ENCODE peak calls at places on chromosomes 1 and 21, in four cellular contexts. One of them, this sample, is unnamed.

GRCh38 chr1:77279929-77280328 is 1.9 kb upstream of the AK5 start:
- DNase-seq in substantia nigra: no peak
- DNase-seq in activated naive CD4-positive, alpha-beta T cell treated with anti-CD3 and anti-CD28 coated beads, Interleukin-2, amount 50 U/mL, for 72 hours: no peak
- DNase-seq in bronchial epithelial cell: no peak
- DNase-seq in this sample: no peak

GRCh38 chr1:114122891-114123621 is 30.6 kb downstream of the SYT6 start:
- DNase-seq in substantia nigra: no peak
- DNase-seq in activated naive CD4-positive, alpha-beta T cell treated with anti-CD3 and anti-CD28 coated beads, Interleukin-2, amount 50 U/mL, for 72 hours: no peak
- DNase-seq in bronchial epithelial cell: peak
- DNase-seq in this sample: no peak

GRCh38 chr1:61446531-61446991 is 278.4 kb downstream of the TM2D1 start:
- DNase-seq in substantia nigra: no peak
- DNase-seq in activated naive CD4-positive, alpha-beta T cell treated with anti-CD3 and anti-CD28 coated beads, Interleukin-2, amount 50 U/mL, for 72 hours: no peak
- DNase-seq in bronchial epithelial cell: no peak
- DNase-seq in this sample: no peak

GRCh38 chr1:58745086-58745485 is 38.8 kb downstream of the JUN start:
- DNase-seq in substantia nigra: no peak
- DNase-seq in activated naive CD4-positive, alpha-beta T cell treated with anti-CD3 and anti-CD28 coated beads, Interleukin-2, amount 50 U/mL, for 72 hours: no peak
- DNase-seq in bronchial epithelial cell: no peak
- DNase-seq in this sample: no peak

GRCh38 chr1:162666006-162666645 is 33.9 kb downstream of the DDR2 start:
- DNase-seq in substantia nigra: no peak
- DNase-seq in activated naive CD4-positive, alpha-beta T cell treated with anti-CD3 and anti-CD28 coated beads, Interleukin-2, amount 50 U/mL, for 72 hours: no peak
- DNase-seq in bronchial epithelial cell: no peak
- DNase-seq in this sample: no peak

GRCh38 chr1:174258148-174258550 is 98.8 kb downstream of the RABGAP1L start:
- DNase-seq in substantia nigra: peak
- DNase-seq in activated naive CD4-positive, alpha-beta T cell treated with anti-CD3 and anti-CD28 coated beads, Interleukin-2, amount 50 U/mL, for 72 hours: peak
- DNase-seq in bronchial epithelial cell: peak
- DNase-seq in this sample: peak

GRCh38 chr1:208272311-208272710 is 28.1 kb upstream of the PLXNA2 start:
- DNase-seq in substantia nigra: no peak
- DNase-seq in activated naive CD4-positive, alpha-beta T cell treated with anti-CD3 and anti-CD28 coated beads, Interleukin-2, amount 50 U/mL, for 72 hours: no peak
- DNase-seq in bronchial epithelial cell: no peak
- DNase-seq in this sample: no peak

GRCh38 chr1:63888984-63889383 is 115.2 kb downstream of the ROR1 start:
- DNase-seq in substantia nigra: no peak
- DNase-seq in activated naive CD4-positive, alpha-beta T cell treated with anti-CD3 and anti-CD28 coated beads, Interleukin-2, amount 50 U/mL, for 72 hours: no peak
- DNase-seq in bronchial epithelial cell: peak
- DNase-seq in this sample: no peak

GRCh38 chr1:164576311-164577271 is 17.6 kb downstream of the PBX1 start:
- DNase-seq in substantia nigra: peak
- DNase-seq in activated naive CD4-positive, alpha-beta T cell treated with anti-CD3 and anti-CD28 coated beads, Interleukin-2, amount 50 U/mL, for 72 hours: no peak
- DNase-seq in bronchial epithelial cell: no peak
- DNase-seq in this sample: no peak

GRCh38 chr1:243549108-243549507 is 293.3 kb downstream of the SDCCAG8 start:
- DNase-seq in substantia nigra: no peak
- DNase-seq in activated naive CD4-positive, alpha-beta T cell treated with anti-CD3 and anti-CD28 coated beads, Interleukin-2, amount 50 U/mL, for 72 hours: no peak
- DNase-seq in bronchial epithelial cell: peak
- DNase-seq in this sample: no peak

GRCh38 chr1:119631433-119632102 is 16.5 kb downstream of the ZNF697 start:
- DNase-seq in substantia nigra: peak
- DNase-seq in activated naive CD4-positive, alpha-beta T cell treated with anti-CD3 and anti-CD28 coated beads, Interleukin-2, amount 50 U/mL, for 72 hours: no peak
- DNase-seq in bronchial epithelial cell: peak
- DNase-seq in this sample: no peak

GRCh38 chr1:3624194-3625136 is at the start of gene TPRG1L:
- DNase-seq in substantia nigra: peak
- DNase-seq in activated naive CD4-positive, alpha-beta T cell treated with anti-CD3 and anti-CD28 coated beads, Interleukin-2, amount 50 U/mL, for 72 hours: peak
- DNase-seq in bronchial epithelial cell: peak
- DNase-seq in this sample: peak

GRCh38 chr1:27528701-27529637 is 39.0 kb upstream of the WASF2 start:
- DNase-seq in substantia nigra: peak
- DNase-seq in activated naive CD4-positive, alpha-beta T cell treated with anti-CD3 and anti-CD28 coated beads, Interleukin-2, amount 50 U/mL, for 72 hours: no peak
- DNase-seq in bronchial epithelial cell: peak
- DNase-seq in this sample: no peak

GRCh38 chr1:4986266-4986665 is 331.9 kb downstream of the AJAP1 start:
- DNase-seq in substantia nigra: no peak
- DNase-seq in activated naive CD4-positive, alpha-beta T cell treated with anti-CD3 and anti-CD28 coated beads, Interleukin-2, amount 50 U/mL, for 72 hours: no peak
- DNase-seq in bronchial epithelial cell: no peak
- DNase-seq in this sample: no peak

GRCh38 chr1:107196973-107197562 is 56.2 kb downstream of the NTNG1 start:
- DNase-seq in substantia nigra: no peak
- DNase-seq in activated naive CD4-positive, alpha-beta T cell treated with anti-CD3 and anti-CD28 coated beads, Interleukin-2, amount 50 U/mL, for 72 hours: peak
- DNase-seq in bronchial epithelial cell: peak
- DNase-seq in this sample: no peak

GRCh38 chr1:55634516-55634915 is 419.4 kb upstream of the USP24 start:
- DNase-seq in substantia nigra: no peak
- DNase-seq in activated naive CD4-positive, alpha-beta T cell treated with anti-CD3 and anti-CD28 coated beads, Interleukin-2, amount 50 U/mL, for 72 hours: no peak
- DNase-seq in bronchial epithelial cell: no peak
- DNase-seq in this sample: no peak

GRCh38 chr21:45906859-45907258 is 74.7 kb upstream of the COL6A1 start:
- DNase-seq in substantia nigra: no peak
- DNase-seq in activated naive CD4-positive, alpha-beta T cell treated with anti-CD3 and anti-CD28 coated beads, Interleukin-2, amount 50 U/mL, for 72 hours: no peak
- DNase-seq in bronchial epithelial cell: no peak
- DNase-seq in this sample: no peak

GRCh38 chr1:17287377-17287776 is 20.6 kb upstream of the PADI4 start:
- DNase-seq in substantia nigra: no peak
- DNase-seq in activated naive CD4-positive, alpha-beta T cell treated with anti-CD3 and anti-CD28 coated beads, Interleukin-2, amount 50 U/mL, for 72 hours: no peak
- DNase-seq in bronchial epithelial cell: peak
- DNase-seq in this sample: no peak

GRCh38 chr1:25527226-25527846 is 16.1 kb upstream of the LDLRAP1 start:
- DNase-seq in substantia nigra: no peak
- DNase-seq in activated naive CD4-positive, alpha-beta T cell treated with anti-CD3 and anti-CD28 coated beads, Interleukin-2, amount 50 U/mL, for 72 hours: no peak
- DNase-seq in bronchial epithelial cell: peak
- DNase-seq in this sample: no peak

GRCh38 chr1:41390171-41390570 is 28.9 kb downstream of the FOXO6 start:
- DNase-seq in substantia nigra: no peak
- DNase-seq in activated naive CD4-positive, alpha-beta T cell treated with anti-CD3 and anti-CD28 coated beads, Interleukin-2, amount 50 U/mL, for 72 hours: no peak
- DNase-seq in bronchial epithelial cell: no peak
- DNase-seq in this sample: no peak

GRCh38 chr1:174799136-174799479 is 200.6 kb upstream of the CACYBP start:
- DNase-seq in substantia nigra: no peak
- DNase-seq in activated naive CD4-positive, alpha-beta T cell treated with anti-CD3 and anti-CD28 coated beads, Interleukin-2, amount 50 U/mL, for 72 hours: no peak
- DNase-seq in bronchial epithelial cell: peak
- DNase-seq in this sample: no peak

GRCh38 chr1:205662135-205662725 is 18.1 kb downstream of the SLC45A3 start:
- DNase-seq in substantia nigra: no peak
- DNase-seq in activated naive CD4-positive, alpha-beta T cell treated with anti-CD3 and anti-CD28 coated beads, Interleukin-2, amount 50 U/mL, for 72 hours: no peak
- DNase-seq in bronchial epithelial cell: no peak
- DNase-seq in this sample: no peak

GRCh38 chr1:109338091-109338490 is 31.3 kb upstream of the MYBPHL start:
- DNase-seq in substantia nigra: no peak
- DNase-seq in activated naive CD4-positive, alpha-beta T cell treated with anti-CD3 and anti-CD28 coated beads, Interleukin-2, amount 50 U/mL, for 72 hours: no peak
- DNase-seq in bronchial epithelial cell: no peak
- DNase-seq in this sample: no peak

GRCh38 chr1:2391385-2392070 is at the start of the genes MORN1 and RER1:
- DNase-seq in substantia nigra: peak
- DNase-seq in activated naive CD4-positive, alpha-beta T cell treated with anti-CD3 and anti-CD28 coated beads, Interleukin-2, amount 50 U/mL, for 72 hours: peak
- DNase-seq in bronchial epithelial cell: peak
- DNase-seq in this sample: peak